ENCODE peak calls at places on chromosomes 12 and 14, in ten cellular contexts. One of them, this sample, is unnamed.

GRCh38 chr14:93975791-93976476 is 436 bp downstream of the ASB2 start:
- DNase-seq in activated effector memory CD4-positive, alpha-beta T cell treated with Interleukin-2 at 50 U/mL for 16 hours: no peak
- DNase-seq in NCI-H446: no peak
- DNase-seq in GM18507: no peak
- DNase-seq in stimulated activated CD4-positive, alpha-beta T cell treated with anti-CD3 and anti-CD28 coated beads, Interleukin-4, amount 100 ng/mL, for 48 hours: no peak
- DNase-seq in central memory CD8-positive, alpha-beta T cell: no peak
- DNase-seq in HFF-Myc: no peak
- DNase-seq in lung microvascular endothelial cell: no peak
- DNase-seq in activated CD4-positive, CD25-positive, alpha-beta regulatory T cell treated with anti-CD3 and anti-CD28 coated beads, Interleukin-2, amount 50 U/mL, for 72 hours: no peak
- DNase-seq in IMR-90: no peak
- DNase-seq in this sample: no peak

GRCh38 chr14:101820283-101820798 is 58.8 kb downstream of the PPP2R5C start:
- DNase-seq in activated effector memory CD4-positive, alpha-beta T cell treated with Interleukin-2 at 50 U/mL for 16 hours: no peak
- DNase-seq in NCI-H446: no peak
- DNase-seq in GM18507: no peak
- DNase-seq in stimulated activated CD4-positive, alpha-beta T cell treated with anti-CD3 and anti-CD28 coated beads, Interleukin-4, amount 100 ng/mL, for 48 hours: no peak
- DNase-seq in central memory CD8-positive, alpha-beta T cell: no peak
- DNase-seq in HFF-Myc: no peak
- DNase-seq in lung microvascular endothelial cell: no peak
- DNase-seq in activated CD4-positive, CD25-positive, alpha-beta regulatory T cell treated with anti-CD3 and anti-CD28 coated beads, Interleukin-2, amount 50 U/mL, for 72 hours: no peak
- DNase-seq in IMR-90: no peak
- DNase-seq in this sample: no peak

GRCh38 chr12:109458086-109458485 is 19.0 kb downstream of the KCTD10 start:
- DNase-seq in activated effector memory CD4-positive, alpha-beta T cell treated with Interleukin-2 at 50 U/mL for 16 hours: no peak
- DNase-seq in NCI-H446: no peak
- DNase-seq in GM18507: no peak
- DNase-seq in stimulated activated CD4-positive, alpha-beta T cell treated with anti-CD3 and anti-CD28 coated beads, Interleukin-4, amount 100 ng/mL, for 48 hours: no peak
- DNase-seq in central memory CD8-positive, alpha-beta T cell: no peak
- DNase-seq in HFF-Myc: no peak
- DNase-seq in lung microvascular endothelial cell: peak
- DNase-seq in activated CD4-positive, CD25-positive, alpha-beta regulatory T cell treated with anti-CD3 and anti-CD28 coated beads, Interleukin-2, amount 50 U/mL, for 72 hours: no peak
- DNase-seq in IMR-90: peak
- DNase-seq in this sample: no peak

GRCh38 chr14:85519661-85520305 is 10.2 kb upstream of the FLRT2 start:
- DNase-seq in activated effector memory CD4-positive, alpha-beta T cell treated with Interleukin-2 at 50 U/mL for 16 hours: no peak
- DNase-seq in NCI-H446: no peak
- DNase-seq in GM18507: no peak
- DNase-seq in stimulated activated CD4-positive, alpha-beta T cell treated with anti-CD3 and anti-CD28 coated beads, Interleukin-4, amount 100 ng/mL, for 48 hours: no peak
- DNase-seq in central memory CD8-positive, alpha-beta T cell: no peak
- DNase-seq in HFF-Myc: no peak
- DNase-seq in lung microvascular endothelial cell: peak
- DNase-seq in activated CD4-positive, CD25-positive, alpha-beta regulatory T cell treated with anti-CD3 and anti-CD28 coated beads, Interleukin-2, amount 50 U/mL, for 72 hours: no peak
- DNase-seq in IMR-90: no peak
- DNase-seq in this sample: no peak

GRCh38 chr12:58186914-58187313 is 245.5 kb downstream of the ATP23 start:
- DNase-seq in activated effector memory CD4-positive, alpha-beta T cell treated with Interleukin-2 at 50 U/mL for 16 hours: no peak
- DNase-seq in NCI-H446: no peak
- DNase-seq in GM18507: no peak
- DNase-seq in stimulated activated CD4-positive, alpha-beta T cell treated with anti-CD3 and anti-CD28 coated beads, Interleukin-4, amount 100 ng/mL, for 48 hours: no peak
- DNase-seq in central memory CD8-positive, alpha-beta T cell: no peak
- DNase-seq in HFF-Myc: no peak
- DNase-seq in lung microvascular endothelial cell: no peak
- DNase-seq in activated CD4-positive, CD25-positive, alpha-beta regulatory T cell treated with anti-CD3 and anti-CD28 coated beads, Interleukin-2, amount 50 U/mL, for 72 hours: no peak
- DNase-seq in IMR-90: no peak
- DNase-seq in this sample: no peak

GRCh38 chr12:40793471-40793870 is 101.2 kb downstream of the CNTN1 start:
- DNase-seq in activated effector memory CD4-positive, alpha-beta T cell treated with Interleukin-2 at 50 U/mL for 16 hours: no peak
- DNase-seq in NCI-H446: no peak
- DNase-seq in GM18507: no peak
- DNase-seq in stimulated activated CD4-positive, alpha-beta T cell treated with anti-CD3 and anti-CD28 coated beads, Interleukin-4, amount 100 ng/mL, for 48 hours: no peak
- DNase-seq in central memory CD8-positive, alpha-beta T cell: no peak
- DNase-seq in HFF-Myc: no peak
- DNase-seq in lung microvascular endothelial cell: no peak
- DNase-seq in activated CD4-positive, CD25-positive, alpha-beta regulatory T cell treated with anti-CD3 and anti-CD28 coated beads, Interleukin-2, amount 50 U/mL, for 72 hours: no peak
- DNase-seq in IMR-90: no peak
- DNase-seq in this sample: no peak

GRCh38 chr14:103721334-103722120 is 5.9 kb downstream of the ZFYVE21 start:
- DNase-seq in activated effector memory CD4-positive, alpha-beta T cell treated with Interleukin-2 at 50 U/mL for 16 hours: no peak
- DNase-seq in NCI-H446: no peak
- DNase-seq in GM18507: no peak
- DNase-seq in stimulated activated CD4-positive, alpha-beta T cell treated with anti-CD3 and anti-CD28 coated beads, Interleukin-4, amount 100 ng/mL, for 48 hours: no peak
- DNase-seq in central memory CD8-positive, alpha-beta T cell: no peak
- DNase-seq in HFF-Myc: no peak
- DNase-seq in lung microvascular endothelial cell: no peak
- DNase-seq in activated CD4-positive, CD25-positive, alpha-beta regulatory T cell treated with anti-CD3 and anti-CD28 coated beads, Interleukin-2, amount 50 U/mL, for 72 hours: no peak
- DNase-seq in IMR-90: peak
- DNase-seq in this sample: no peak

GRCh38 chr14:75234173-75234855 is 44.3 kb upstream of the FOS start:
- DNase-seq in activated effector memory CD4-positive, alpha-beta T cell treated with Interleukin-2 at 50 U/mL for 16 hours: no peak
- DNase-seq in NCI-H446: no peak
- DNase-seq in GM18507: no peak
- DNase-seq in stimulated activated CD4-positive, alpha-beta T cell treated with anti-CD3 and anti-CD28 coated beads, Interleukin-4, amount 100 ng/mL, for 48 hours: no peak
- DNase-seq in central memory CD8-positive, alpha-beta T cell: no peak
- DNase-seq in HFF-Myc: no peak
- DNase-seq in lung microvascular endothelial cell: peak
- DNase-seq in activated CD4-positive, CD25-positive, alpha-beta regulatory T cell treated with anti-CD3 and anti-CD28 coated beads, Interleukin-2, amount 50 U/mL, for 72 hours: no peak
- DNase-seq in IMR-90: peak
- DNase-seq in this sample: no peak

GRCh38 chr12:122048156-122048555 is 26.5 kb downstream of the BCL7A start:
- DNase-seq in activated effector memory CD4-positive, alpha-beta T cell treated with Interleukin-2 at 50 U/mL for 16 hours: no peak
- DNase-seq in NCI-H446: no peak
- DNase-seq in GM18507: no peak
- DNase-seq in stimulated activated CD4-positive, alpha-beta T cell treated with anti-CD3 and anti-CD28 coated beads, Interleukin-4, amount 100 ng/mL, for 48 hours: no peak
- DNase-seq in central memory CD8-positive, alpha-beta T cell: no peak
- DNase-seq in HFF-Myc: no peak
- DNase-seq in lung microvascular endothelial cell: no peak
- DNase-seq in activated CD4-positive, CD25-positive, alpha-beta regulatory T cell treated with anti-CD3 and anti-CD28 coated beads, Interleukin-2, amount 50 U/mL, for 72 hours: no peak
- DNase-seq in IMR-90: peak
- DNase-seq in this sample: no peak